ENCODE peak calls at places on chromosome 5, in seven cellular contexts. V, J, K, E, L, W and O are unnamed samples.

GRCh38 chr5:158992104-158992740 is 107.5 kb downstream of the EBF1 start:
- DNase-seq in V (no peak), J (no peak), K (peak), E (no peak), L (peak), W (no peak), O (peak)

GRCh38 chr5:43034591-43034968 is 5.5 kb downstream of the ANXA2R start:
- DNase-seq in V (no peak), J (peak), K (no peak), E (no peak), L (no peak), W (peak), O (no peak)

GRCh38 chr5:88524941-88525340 is 256.3 kb upstream of the TMEM161B start:
- DNase-seq in V (no peak), J (no peak), K (no peak), E (no peak), L (no peak), W (no peak), O (no peak)

GRCh38 chr5:153807796-153808195 is 230.9 kb downstream of the FAM114A2 start:
- DNase-seq in V (no peak), J (no peak), K (no peak), E (no peak), L (no peak), W (no peak), O (no peak)

GRCh38 chr5:173742432-173742816 is 126.0 kb upstream of the BOD1 start:
- DNase-seq in V (no peak), J (no peak), K (no peak), E (no peak), L (no peak), W (no peak), O (peak)

GRCh38 chr5:148416921-148417320 is 33.2 kb downstream of the FBXO38 start:
- DNase-seq in V (no peak), J (no peak), K (peak), E (no peak), L (peak), W (peak), O (no peak)

GRCh38 chr5:43663916-43664315 is 60.9 kb downstream of the NNT start:
- DNase-seq in V (no peak), J (no peak), K (peak), E (no peak), L (no peak), W (no peak), O (no peak)

GRCh38 chr5:111389390-111390082 is 122.8 kb downstream of the STARD4 start:
- DNase-seq in V (no peak), J (no peak), K (peak), E (no peak), L (peak), W (peak), O (no peak)

GRCh38 chr5:139653616-139654015 is 5.5 kb downstream of the CXXC5 start:
- DNase-seq in V (no peak), J (no peak), K (no peak), E (no peak), L (no peak), W (no peak), O (no peak)

GRCh38 chr5:91436241-91436640 is 53.1 kb upstream of the ARRDC3 start:
- DNase-seq in V (no peak), J (no peak), K (no peak), E (no peak), L (no peak), W (no peak), O (no peak)

GRCh38 chr5:95048633-95049032 is 236.3 kb downstream of the MCTP1 start:
- DNase-seq in V (no peak), J (no peak), K (no peak), E (no peak), L (no peak), W (no peak), O (no peak)

GRCh38 chr5:1480217-1480616 is 35.0 kb upstream of the SLC6A3 start:
- DNase-seq in V (no peak), J (no peak), K (no peak), E (peak), L (no peak), W (no peak), O (no peak)

GRCh38 chr5:128378636-128379035 is 159.4 kb downstream of the FBN2 start:
- DNase-seq in V (no peak), J (no peak), K (peak), E (no peak), L (peak), W (no peak), O (no peak)

GRCh38 chr5:181203842-181204560 is 995 bp downstream of the TRIM7 start:
- DNase-seq in V (peak), J (no peak), K (peak), E (no peak), L (no peak), W (no peak), O (no peak)

GRCh38 chr5:132407970-132408369 is 38.5 kb downstream of the SLC22A5 start:
- DNase-seq in V (no peak), J (no peak), K (peak), E (no peak), L (no peak), W (no peak), O (no peak)

GRCh38 chr5:75037106-75037505 is 15.3 kb downstream of the GCNT4 start:
- DNase-seq in V (no peak), J (peak), K (peak), E (no peak), L (peak), W (peak), O (peak)

GRCh38 chr5:26553079-26553478 is 485.3 kb downstream of the CDH9 start:
- DNase-seq in V (no peak), J (no peak), K (no peak), E (no peak), L (no peak), W (peak), O (peak)

GRCh38 chr5:72467987-72468386 is 39.2 kb downstream of the ZNF366 start:
- DNase-seq in V (no peak), J (no peak), K (peak), E (no peak), L (peak), W (peak), O (no peak)

GRCh38 chr5:122906768-122907167 is 61.4 kb downstream of the SNX24 start:
- DNase-seq in V (no peak), J (no peak), K (peak), E (no peak), L (no peak), W (no peak), O (no peak)

GRCh38 chr5:69293882-69294281 is 38.7 kb downstream of the CCDC125 start:
- DNase-seq in V (no peak), J (no peak), K (no peak), E (no peak), L (no peak), W (no peak), O (no peak)

GRCh38 chr5:143432658-143433239 is 29.3 kb upstream of the NR3C1 start:
- DNase-seq in V (no peak), J (peak), K (no peak), E (no peak), L (no peak), W (peak), O (peak)

GRCh38 chr5:41793156-41793770 is 77.0 kb downstream of the OXCT1 start:
- DNase-seq in V (no peak), J (no peak), K (peak), E (no peak), L (peak), W (no peak), O (no peak)

GRCh38 chr5:33769968-33770367 is 121.8 kb downstream of the ADAMTS12 start:
- DNase-seq in V (no peak), J (no peak), K (no peak), E (no peak), L (no peak), W (no peak), O (no peak)